ENCODE peak calls at places on chromosome 16, in eight cellular contexts. One of them, this sample, is unnamed.

GRCh38 chr16:85136213-85136704 is 24.0 kb upstream of the CIBAR2 start:
- DNase-seq in tibial artery: peak; percentile 71
- DNase-seq in progenitor cell of endocrine pancreas: no peak
- DNase-seq in pancreas: no peak
- DNase-seq in RWPE1: no peak
- DNase-seq in transverse colon: peak; percentile 35
- DNase-seq in fibroblast of lung: no peak
- DNase-seq in AG10803: no peak
- DNase-seq in this sample: no peak

GRCh38 chr16:181668-182021 is 1.4 kb downstream of the HBQ1 start:
- DNase-seq in tibial artery: no peak
- DNase-seq in transverse colon: no peak
- DNase-seq in RWPE1: no peak
- DNase-seq in AG10803: peak; percentile 13
- DNase-seq in pancreas: no peak
- DNase-seq in progenitor cell of endocrine pancreas: no peak
- DNase-seq in fibroblast of lung: peak; percentile 16
- DNase-seq in this sample: no peak

GRCh38 chr16:17131351-17131750 is 339.4 kb downstream of the XYLT1 start:
- DNase-seq in RWPE1: no peak
- DNase-seq in progenitor cell of endocrine pancreas: no peak
- DNase-seq in AG10803: no peak
- DNase-seq in tibial artery: peak; percentile 39
- DNase-seq in fibroblast of lung: no peak
- DNase-seq in pancreas: no peak
- DNase-seq in transverse colon: no peak
- DNase-seq in this sample: no peak

GRCh38 chr16:3578121-3578520 is 918 bp upstream of the NLRC3 start:
- DNase-seq in fibroblast of lung: no peak
- DNase-seq in tibial artery: no peak
- DNase-seq in RWPE1: no peak
- DNase-seq in pancreas: no peak
- DNase-seq in transverse colon: peak; percentile 14
- DNase-seq in AG10803: no peak
- DNase-seq in progenitor cell of endocrine pancreas: no peak
- DNase-seq in this sample: no peak

GRCh38 chr16:49745434-49745833 is 110.5 kb downstream of the ZNF423 start:
- DNase-seq in tibial artery: no peak
- DNase-seq in AG10803: no peak
- DNase-seq in transverse colon: no peak
- DNase-seq in pancreas: no peak
- DNase-seq in RWPE1: no peak
- DNase-seq in fibroblast of lung: no peak
- DNase-seq in progenitor cell of endocrine pancreas: no peak
- DNase-seq in this sample: no peak

GRCh38 chr16:4537376-4538066 is 1.1 kb downstream of the CDIP1 start:
- DNase-seq in RWPE1: peak; percentile 26
- DNase-seq in fibroblast of lung: no peak
- DNase-seq in transverse colon: no peak
- DNase-seq in AG10803: no peak
- DNase-seq in pancreas: no peak
- DNase-seq in tibial artery: peak; percentile 72
- DNase-seq in progenitor cell of endocrine pancreas: peak; percentile 12
- DNase-seq in this sample: no peak

GRCh38 chr16:75420987-75421819 is 12.1 kb downstream of the CFDP1 start:
- DNase-seq in RWPE1: no peak
- DNase-seq in transverse colon: peak; percentile 82
- DNase-seq in tibial artery: peak; percentile 70
- DNase-seq in pancreas: peak; percentile 27
- DNase-seq in AG10803: peak; percentile 51
- DNase-seq in fibroblast of lung: peak; percentile 39
- DNase-seq in progenitor cell of endocrine pancreas: peak; percentile 27
- DNase-seq in this sample: peak; percentile 62

GRCh38 chr16:66261826-66262225 is 104.7 kb upstream of the CDH5 start:
- DNase-seq in RWPE1: no peak
- DNase-seq in pancreas: no peak
- DNase-seq in tibial artery: no peak
- DNase-seq in transverse colon: no peak
- DNase-seq in fibroblast of lung: no peak
- DNase-seq in AG10803: no peak
- DNase-seq in progenitor cell of endocrine pancreas: no peak
- DNase-seq in this sample: no peak

GRCh38 chr16:47473794-47474193 is 12.7 kb downstream of the PHKB start:
- DNase-seq in transverse colon: no peak
- DNase-seq in AG10803: no peak
- DNase-seq in progenitor cell of endocrine pancreas: no peak
- DNase-seq in pancreas: no peak
- DNase-seq in RWPE1: no peak
- DNase-seq in fibroblast of lung: no peak
- DNase-seq in tibial artery: no peak
- DNase-seq in this sample: no peak

GRCh38 chr16:89268585-89268984 is 51.1 kb downstream of the ZNF778 start:
- DNase-seq in progenitor cell of endocrine pancreas: no peak
- DNase-seq in RWPE1: no peak
- DNase-seq in transverse colon: no peak
- DNase-seq in fibroblast of lung: no peak
- DNase-seq in tibial artery: peak; percentile 61
- DNase-seq in pancreas: no peak
- DNase-seq in AG10803: no peak
- DNase-seq in this sample: no peak

GRCh38 chr16:73047536-73048291 is at the start of gene ZFHX3:
- DNase-seq in AG10803: peak; percentile 73
- DNase-seq in transverse colon: peak; percentile 79
- DNase-seq in RWPE1: no peak
- DNase-seq in fibroblast of lung: peak; percentile 66
- DNase-seq in tibial artery: peak; percentile 89
- DNase-seq in progenitor cell of endocrine pancreas: peak; percentile 51
- DNase-seq in pancreas: peak; percentile 80
- DNase-seq in this sample: peak; percentile 71

GRCh38 chr16:75621170-75621477 is 2.0 kb downstream of the ADAT1 start:
- DNase-seq in AG10803: peak; percentile 47
- DNase-seq in transverse colon: no peak
- DNase-seq in tibial artery: no peak
- DNase-seq in fibroblast of lung: peak; percentile 22
- DNase-seq in progenitor cell of endocrine pancreas: no peak
- DNase-seq in pancreas: no peak
- DNase-seq in RWPE1: peak; percentile 18
- DNase-seq in this sample: no peak

GRCh38 chr16:88403794-88404581 is 21.2 kb downstream of the ZNF469 start:
- DNase-seq in tibial artery: no peak
- DNase-seq in progenitor cell of endocrine pancreas: no peak
- DNase-seq in AG10803: no peak
- DNase-seq in RWPE1: no peak
- DNase-seq in pancreas: no peak
- DNase-seq in transverse colon: no peak
- DNase-seq in fibroblast of lung: peak; percentile 36
- DNase-seq in this sample: no peak

GRCh38 chr16:48117217-48118105 is 38.3 kb downstream of the ABCC12 start:
- DNase-seq in pancreas: no peak
- DNase-seq in transverse colon: peak; percentile 23
- DNase-seq in AG10803: no peak
- DNase-seq in RWPE1: peak; percentile 42
- DNase-seq in tibial artery: no peak
- DNase-seq in fibroblast of lung: no peak
- DNase-seq in progenitor cell of endocrine pancreas: peak; percentile 85
- DNase-seq in this sample: peak; percentile 71

GRCh38 chr16:3235856-3236669 is 1.1 kb upstream of the ZNF200 start:
- DNase-seq in transverse colon: peak; percentile 48
- DNase-seq in progenitor cell of endocrine pancreas: no peak
- DNase-seq in fibroblast of lung: no peak
- DNase-seq in tibial artery: no peak
- DNase-seq in pancreas: peak; percentile 23
- DNase-seq in RWPE1: no peak
- DNase-seq in AG10803: no peak
- DNase-seq in this sample: no peak

GRCh38 chr16:60642956-60643355 is 1393.3 kb downstream of the CDH8 start:
- DNase-seq in transverse colon: no peak
- DNase-seq in pancreas: no peak
- DNase-seq in progenitor cell of endocrine pancreas: no peak
- DNase-seq in fibroblast of lung: peak; percentile 91
- DNase-seq in RWPE1: peak; percentile 35
- DNase-seq in tibial artery: no peak
- DNase-seq in AG10803: peak; percentile 53
- DNase-seq in this sample: no peak

GRCh38 chr16:8634991-8635736 is 13.7 kb downstream of the METTL22 start:
- DNase-seq in pancreas: no peak
- DNase-seq in AG10803: peak; percentile 25
- DNase-seq in transverse colon: no peak
- DNase-seq in fibroblast of lung: peak; percentile 25
- DNase-seq in progenitor cell of endocrine pancreas: peak; percentile 19
- DNase-seq in tibial artery: no peak
- DNase-seq in RWPE1: no peak
- DNase-seq in this sample: peak; percentile 11

GRCh38 chr16:8631818-8632217 is 10.3 kb downstream of the METTL22 start:
- DNase-seq in AG10803: no peak
- DNase-seq in tibial artery: no peak
- DNase-seq in RWPE1: no peak
- DNase-seq in pancreas: no peak
- DNase-seq in fibroblast of lung: no peak
- DNase-seq in progenitor cell of endocrine pancreas: no peak
- DNase-seq in transverse colon: no peak
- DNase-seq in this sample: no peak

GRCh38 chr16:8630205-8630953 is 8.9 kb downstream of the METTL22 start:
- DNase-seq in RWPE1: no peak
- DNase-seq in progenitor cell of endocrine pancreas: no peak
- DNase-seq in pancreas: no peak
- DNase-seq in transverse colon: no peak
- DNase-seq in tibial artery: no peak
- DNase-seq in fibroblast of lung: no peak
- DNase-seq in AG10803: no peak
- DNase-seq in this sample: no peak

GRCh38 chr16:8631373-8631772 is 9.9 kb downstream of the METTL22 start:
- DNase-seq in transverse colon: no peak
- DNase-seq in AG10803: no peak
- DNase-seq in pancreas: no peak
- DNase-seq in RWPE1: no peak
- DNase-seq in fibroblast of lung: no peak
- DNase-seq in tibial artery: no peak
- DNase-seq in progenitor cell of endocrine pancreas: no peak
- DNase-seq in this sample: no peak

DNA sequence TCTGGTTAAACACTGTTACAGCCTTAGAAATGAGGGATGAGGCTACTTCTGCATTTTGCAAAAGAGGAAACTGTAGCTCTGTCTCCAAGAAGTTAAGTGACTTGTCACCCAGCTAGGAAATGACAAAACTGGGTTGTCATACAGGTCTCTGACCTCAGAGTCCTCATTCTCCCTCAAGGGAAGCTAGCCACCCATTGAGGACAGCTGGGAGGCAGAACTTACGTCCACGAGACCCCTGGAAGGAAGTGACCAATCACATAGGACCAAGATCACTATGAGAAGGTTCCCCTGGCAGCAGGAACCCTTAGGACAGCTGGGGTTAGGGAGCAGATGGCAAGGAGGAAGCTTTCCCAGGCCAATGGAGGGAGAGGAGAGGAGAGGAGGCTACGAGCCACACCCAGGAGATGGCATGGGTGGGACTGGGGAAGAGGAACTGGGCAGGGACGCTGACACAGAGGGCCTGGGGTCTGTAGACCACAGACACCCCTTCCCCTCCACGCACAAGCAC is 11.2 kb downstream of the METTL22 start:
- DNase-seq in pancreas: no peak
- DNase-seq in progenitor cell of endocrine pancreas: no peak
- DNase-seq in RWPE1: no peak
- DNase-seq in AG10803: no peak
- DNase-seq in fibroblast of lung: no peak
- DNase-seq in transverse colon: peak; percentile 15
- DNase-seq in tibial artery: peak; percentile 69
- DNase-seq in this sample: no peak
- TF ChIP-seq CTCF in pancreas: no peak
- TF ChIP-seq CTCF in progenitor cell of endocrine pancreas: no peak
- TF ChIP-seq CTCF in RWPE1: no peak
- TF ChIP-seq CTCF in AG10803: no peak
- TF ChIP-seq CTCF in fibroblast of lung: no peak
- TF ChIP-seq CTCF in transverse colon: no peak
- TF ChIP-seq CTCF in tibial artery: no peak
- TF ChIP-seq CTCF in this sample: no peak

GRCh38 chr16:62872339-62872738 is 836.1 kb upstream of the CDH8 start:
- DNase-seq in pancreas: no peak
- DNase-seq in RWPE1: no peak
- DNase-seq in fibroblast of lung: no peak
- DNase-seq in tibial artery: no peak
- DNase-seq in transverse colon: no peak
- DNase-seq in AG10803: no peak
- DNase-seq in progenitor cell of endocrine pancreas: no peak
- DNase-seq in this sample: no peak

GRCh38 chr16:62869837-62870236 is 833.6 kb upstream of the CDH8 start:
- DNase-seq in AG10803: no peak
- DNase-seq in RWPE1: no peak
- DNase-seq in progenitor cell of endocrine pancreas: no peak
- DNase-seq in pancreas: no peak
- DNase-seq in transverse colon: no peak
- DNase-seq in tibial artery: no peak
- DNase-seq in fibroblast of lung: no peak
- DNase-seq in this sample: no peak

GRCh38 chr16:62876133-62876532 is 839.9 kb upstream of the CDH8 start:
- DNase-seq in RWPE1: no peak
- DNase-seq in tibial artery: no peak
- DNase-seq in pancreas: no peak
- DNase-seq in AG10803: no peak
- DNase-seq in transverse colon: no peak
- DNase-seq in fibroblast of lung: no peak
- DNase-seq in progenitor cell of endocrine pancreas: no peak
- DNase-seq in this sample: no peak

GRCh38 chr16:62870554-62870953 is 834.3 kb upstream of the CDH8 start:
- DNase-seq in fibroblast of lung: no peak
- DNase-seq in progenitor cell of endocrine pancreas: no peak
- DNase-seq in transverse colon: no peak
- DNase-seq in AG10803: no peak
- DNase-seq in tibial artery: no peak
- DNase-seq in RWPE1: no peak
- DNase-seq in pancreas: no peak
- DNase-seq in this sample: no peak
- TF ChIP-seq CTCF in fibroblast of lung: no peak
- TF ChIP-seq CTCF in progenitor cell of endocrine pancreas: no peak
- TF ChIP-seq CTCF in transverse colon: no peak
- TF ChIP-seq CTCF in AG10803: no peak
- TF ChIP-seq CTCF in tibial artery: no peak
- TF ChIP-seq CTCF in RWPE1: no peak
- TF ChIP-seq CTCF in pancreas: no peak
- TF ChIP-seq CTCF in this sample: no peak

GRCh38 chr16:11101695-11102522 is 154.1 kb downstream of the SOCS1 start:
- DNase-seq in transverse colon: no peak
- DNase-seq in AG10803: no peak
- DNase-seq in fibroblast of lung: peak; percentile 80
- DNase-seq in progenitor cell of endocrine pancreas: no peak
- DNase-seq in pancreas: no peak
- DNase-seq in tibial artery: no peak
- DNase-seq in RWPE1: no peak
- DNase-seq in this sample: no peak
- TF ChIP-seq CTCF in transverse colon: peak; percentile 18
- TF ChIP-seq CTCF in AG10803: no peak
- TF ChIP-seq CTCF in fibroblast of lung: no peak
- TF ChIP-seq CTCF in progenitor cell of endocrine pancreas: no peak
- TF ChIP-seq CTCF in pancreas: no peak
- TF ChIP-seq CTCF in tibial artery: no peak
- TF ChIP-seq CTCF in RWPE1: no peak
- TF ChIP-seq CTCF in this sample: no peak

DNA sequence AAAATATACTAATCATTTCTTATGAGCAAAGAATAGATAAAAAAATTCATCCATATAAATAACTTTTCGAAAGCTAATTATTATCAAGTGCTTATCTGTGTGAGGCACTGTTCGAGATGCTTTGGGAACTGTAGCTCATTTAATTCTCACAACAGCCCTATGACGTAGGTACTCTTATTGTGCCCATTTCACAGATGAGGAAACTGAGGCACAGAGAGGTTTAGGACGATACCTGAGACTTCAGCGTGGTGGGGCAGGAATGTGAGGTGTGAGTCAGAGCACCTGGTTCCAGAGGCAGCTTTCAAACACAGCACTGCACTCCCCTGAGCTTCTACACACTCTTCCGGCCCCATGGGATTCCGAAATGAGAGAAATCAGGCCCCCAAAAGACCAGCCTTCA is 185.8 kb upstream of the HSBP1 start:
- DNase-seq in AG10803: no peak
- DNase-seq in fibroblast of lung: no peak
- DNase-seq in pancreas: no peak
- DNase-seq in RWPE1: no peak
- DNase-seq in tibial artery: no peak
- DNase-seq in transverse colon: no peak
- DNase-seq in progenitor cell of endocrine pancreas: no peak
- DNase-seq in this sample: no peak
- TF ChIP-seq CTCF in AG10803: no peak
- TF ChIP-seq CTCF in fibroblast of lung: no peak
- TF ChIP-seq CTCF in pancreas: no peak
- TF ChIP-seq CTCF in RWPE1: no peak
- TF ChIP-seq CTCF in tibial artery: no peak
- TF ChIP-seq CTCF in transverse colon: no peak
- TF ChIP-seq CTCF in progenitor cell of endocrine pancreas: no peak
- TF ChIP-seq CTCF in this sample: no peak